ENCODE peak calls at places on chromosomes 1 and 21, in nine cellular contexts. One of them, this sample, is unnamed.

GRCh38 chr1:117164209-117164608 is 42.7 kb upstream of the TRIM45 start:
- DNase-seq in adrenal gland: no peak
- DNase-seq in PC-9: no peak
- DNase-seq in GM06990: no peak
- DNase-seq in stomach: no peak
- DNase-seq in K562: no peak
- DNase-seq in AG10803: no peak
- DNase-seq in glutamatergic neuron: no peak
- DNase-seq in RWPE1: no peak
- DNase-seq in this sample: no peak

GRCh38 chr1:201328576-201328975 is 45.3 kb downstream of the PKP1 start:
- DNase-seq in adrenal gland: no peak
- DNase-seq in PC-9: peak; percentile 1
- DNase-seq in GM06990: no peak
- DNase-seq in stomach: no peak
- DNase-seq in K562: no peak
- DNase-seq in AG10803: no peak
- DNase-seq in glutamatergic neuron: no peak
- DNase-seq in RWPE1: no peak
- DNase-seq in this sample: no peak

GRCh38 chr21:41895643-41896493 is 16.7 kb upstream of the PRDM15 start:
- DNase-seq in adrenal gland: no peak
- DNase-seq in PC-9: no peak
- DNase-seq in GM06990: no peak
- DNase-seq in stomach: no peak
- DNase-seq in K562: peak; percentile 67
- DNase-seq in AG10803: no peak
- DNase-seq in glutamatergic neuron: no peak
- DNase-seq in RWPE1: no peak
- DNase-seq in this sample: peak; percentile 53

GRCh38 chr1:205440476-205441317 is 15.1 kb downstream of the BLACAT1 start:
- DNase-seq in adrenal gland: no peak
- DNase-seq in PC-9: no peak
- DNase-seq in GM06990: peak; percentile 63
- DNase-seq in stomach: peak; percentile 77
- DNase-seq in K562: peak; percentile 70
- DNase-seq in AG10803: no peak
- DNase-seq in glutamatergic neuron: no peak
- DNase-seq in RWPE1: peak; percentile 95
- DNase-seq in this sample: peak; percentile 78

GRCh38 chr1:223531742-223532341 is 133.7 kb downstream of the CAPN8 start:
- DNase-seq in adrenal gland: peak; percentile 56
- DNase-seq in PC-9: peak; percentile 46
- DNase-seq in GM06990: no peak
- DNase-seq in stomach: peak; percentile 75
- DNase-seq in K562: peak; percentile 60
- DNase-seq in AG10803: peak; percentile 17
- DNase-seq in glutamatergic neuron: peak; percentile 80
- DNase-seq in RWPE1: peak; percentile 45
- DNase-seq in this sample: peak; percentile 32

GRCh38 chr1:17205652-17206051 is 724 bp downstream of the PADI1 start:
- DNase-seq in adrenal gland: no peak
- DNase-seq in PC-9: no peak
- DNase-seq in GM06990: no peak
- DNase-seq in stomach: no peak
- DNase-seq in K562: no peak
- DNase-seq in AG10803: no peak
- DNase-seq in glutamatergic neuron: no peak
- DNase-seq in RWPE1: no peak
- DNase-seq in this sample: no peak

GRCh38 chr1:220552672-220553258 is 24.8 kb downstream of the MARK1 start:
- DNase-seq in adrenal gland: no peak
- DNase-seq in PC-9: no peak
- DNase-seq in GM06990: no peak
- DNase-seq in stomach: no peak
- DNase-seq in K562: no peak
- DNase-seq in AG10803: no peak
- DNase-seq in glutamatergic neuron: no peak
- DNase-seq in RWPE1: peak; percentile 46
- DNase-seq in this sample: no peak

GRCh38 chr1:62951441-62951840 is 167.5 kb downstream of the ATG4C start:
- DNase-seq in adrenal gland: no peak
- DNase-seq in PC-9: no peak
- DNase-seq in GM06990: no peak
- DNase-seq in stomach: no peak
- DNase-seq in K562: no peak
- DNase-seq in AG10803: no peak
- DNase-seq in glutamatergic neuron: no peak
- DNase-seq in RWPE1: no peak
- DNase-seq in this sample: no peak

GRCh38 chr1:65176571-65176970 is 28.6 kb downstream of the AK4 start:
- DNase-seq in adrenal gland: no peak
- DNase-seq in PC-9: peak; percentile 62
- DNase-seq in GM06990: no peak
- DNase-seq in stomach: no peak
- DNase-seq in K562: no peak
- DNase-seq in AG10803: no peak
- DNase-seq in glutamatergic neuron: no peak
- DNase-seq in RWPE1: no peak
- DNase-seq in this sample: no peak

GRCh38 chr1:41662061-41662655 is 177.7 kb upstream of the EDN2 start:
- DNase-seq in adrenal gland: peak; percentile 62
- DNase-seq in PC-9: no peak
- DNase-seq in GM06990: peak; percentile 78
- DNase-seq in stomach: peak; percentile 57
- DNase-seq in K562: no peak
- DNase-seq in AG10803: peak; percentile 81
- DNase-seq in glutamatergic neuron: peak; percentile 65
- DNase-seq in RWPE1: peak; percentile 63
- DNase-seq in this sample: peak; percentile 91

GRCh38 chr21:27101533-27101932 is 134.6 kb upstream of the ADAMTS5 start:
- DNase-seq in adrenal gland: no peak
- DNase-seq in PC-9: no peak
- DNase-seq in GM06990: no peak
- DNase-seq in stomach: no peak
- DNase-seq in K562: no peak
- DNase-seq in AG10803: peak; percentile 58
- DNase-seq in glutamatergic neuron: no peak
- DNase-seq in RWPE1: no peak
- DNase-seq in this sample: no peak

GRCh38 chr21:35853321-35853922 is 206.9 kb downstream of the SETD4 start:
- DNase-seq in adrenal gland: no peak
- DNase-seq in PC-9: no peak
- DNase-seq in GM06990: no peak
- DNase-seq in stomach: no peak
- DNase-seq in K562: no peak
- DNase-seq in AG10803: no peak
- DNase-seq in glutamatergic neuron: no peak
- DNase-seq in RWPE1: no peak
- DNase-seq in this sample: no peak

DNA sequence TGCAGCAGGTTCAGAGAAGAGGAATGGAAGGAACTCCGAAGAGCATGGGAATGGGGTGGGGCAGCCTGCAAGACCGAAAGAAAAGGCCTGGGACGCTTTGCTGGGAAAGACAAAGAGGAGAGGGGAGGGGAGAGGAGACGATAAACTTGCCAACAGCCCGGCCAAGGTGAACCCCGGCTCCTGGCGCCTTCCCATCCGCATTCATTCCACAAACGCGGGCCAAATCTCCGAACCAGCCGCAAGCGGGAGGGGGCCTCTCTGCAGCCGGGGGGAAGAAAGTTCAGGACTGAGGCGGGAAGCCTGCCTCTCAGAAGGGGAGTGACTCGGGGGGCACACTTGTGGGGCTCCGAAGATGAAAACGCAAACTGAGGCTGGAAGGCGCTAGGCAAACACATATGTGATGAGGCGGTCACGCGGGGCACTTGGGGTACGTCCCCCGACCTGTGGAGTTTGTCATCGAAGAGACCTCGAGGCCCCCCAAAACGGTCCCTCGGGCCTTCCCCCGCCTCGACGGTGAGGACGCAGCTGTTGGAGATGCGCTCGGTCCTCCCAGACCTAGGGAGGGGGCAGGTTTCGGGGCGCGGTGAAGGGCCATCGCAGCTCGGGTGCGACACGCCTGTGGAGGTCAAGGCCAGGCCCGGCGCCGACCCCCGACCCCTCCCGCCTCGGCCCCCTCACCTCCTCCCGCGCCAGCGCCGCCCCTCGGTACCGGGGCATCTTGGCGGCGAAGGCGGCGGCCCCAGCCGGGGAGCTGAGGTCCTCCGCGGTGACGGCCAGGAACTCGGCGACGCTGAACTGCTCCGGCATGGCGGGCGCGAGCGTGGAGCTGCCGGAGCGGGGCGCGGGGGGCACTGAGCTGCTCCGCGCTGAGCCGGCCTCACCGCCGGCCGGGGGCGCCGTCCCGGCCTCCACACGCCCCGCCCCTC is at the start of gene ASAP3:
- DNase-seq in adrenal gland: peak; percentile 75
- DNase-seq in PC-9: no peak
- DNase-seq in GM06990: no peak
- DNase-seq in stomach: peak; percentile 63
- DNase-seq in K562: no peak
- DNase-seq in AG10803: peak; percentile 56
- DNase-seq in glutamatergic neuron: peak; percentile 33
- DNase-seq in RWPE1: no peak
- DNase-seq in this sample: no peak
- TF ChIP-seq CTCF in adrenal gland: no peak
- TF ChIP-seq CTCF in PC-9: no peak
- TF ChIP-seq CTCF in GM06990: peak; percentile 4
- TF ChIP-seq CTCF in stomach: no peak
- TF ChIP-seq CTCF in K562: peak; percentile 42
- TF ChIP-seq CTCF in AG10803: peak; percentile 26
- TF ChIP-seq CTCF in glutamatergic neuron: no peak
- TF ChIP-seq CTCF in RWPE1: peak; percentile 14
- TF ChIP-seq CTCF in this sample: peak; percentile 4

DNA sequence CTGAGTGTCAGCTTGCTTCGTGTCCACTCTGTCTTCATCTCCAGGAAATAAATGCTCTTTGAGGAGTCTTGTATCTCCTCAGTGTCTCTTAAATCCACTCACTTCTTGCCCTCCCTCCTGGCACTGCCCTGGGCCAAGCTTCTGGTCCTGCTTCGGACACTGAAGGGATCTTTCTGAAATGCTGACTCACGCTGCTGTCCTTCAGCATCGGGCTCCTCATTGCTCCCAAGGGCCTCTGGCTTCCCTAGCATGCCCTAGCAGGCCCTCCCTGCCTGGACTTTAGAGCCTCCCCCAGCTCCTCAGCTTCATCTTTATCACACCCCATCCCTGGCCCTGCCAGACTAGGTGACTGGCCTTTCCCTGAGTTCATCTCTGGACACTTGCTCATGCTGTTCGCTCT is 96.6 kb downstream of the FOXD2 start:
- DNase-seq in adrenal gland: peak; percentile 55
- DNase-seq in PC-9: no peak
- DNase-seq in GM06990: no peak
- DNase-seq in stomach: no peak
- DNase-seq in K562: no peak
- DNase-seq in AG10803: peak; percentile 39
- DNase-seq in glutamatergic neuron: no peak
- DNase-seq in RWPE1: no peak
- DNase-seq in this sample: no peak
- TF ChIP-seq CTCF in adrenal gland: no peak
- TF ChIP-seq CTCF in PC-9: no peak
- TF ChIP-seq CTCF in GM06990: no peak
- TF ChIP-seq CTCF in stomach: no peak
- TF ChIP-seq CTCF in K562: no peak
- TF ChIP-seq CTCF in AG10803: no peak
- TF ChIP-seq CTCF in glutamatergic neuron: no peak
- TF ChIP-seq CTCF in RWPE1: no peak
- TF ChIP-seq CTCF in this sample: no peak

GRCh38 chr1:52947490-52947889 is 20.4 kb downstream of the SCP2 start:
- DNase-seq in adrenal gland: no peak
- DNase-seq in PC-9: no peak
- DNase-seq in GM06990: no peak
- DNase-seq in stomach: no peak
- DNase-seq in K562: no peak
- DNase-seq in AG10803: no peak
- DNase-seq in glutamatergic neuron: no peak
- DNase-seq in RWPE1: no peak
- DNase-seq in this sample: no peak
- TF ChIP-seq CTCF in adrenal gland: no peak
- TF ChIP-seq CTCF in PC-9: no peak
- TF ChIP-seq CTCF in GM06990: no peak
- TF ChIP-seq CTCF in stomach: no peak
- TF ChIP-seq CTCF in K562: no peak
- TF ChIP-seq CTCF in AG10803: no peak
- TF ChIP-seq CTCF in glutamatergic neuron: no peak
- TF ChIP-seq CTCF in RWPE1: no peak
- TF ChIP-seq CTCF in this sample: no peak

DNA sequence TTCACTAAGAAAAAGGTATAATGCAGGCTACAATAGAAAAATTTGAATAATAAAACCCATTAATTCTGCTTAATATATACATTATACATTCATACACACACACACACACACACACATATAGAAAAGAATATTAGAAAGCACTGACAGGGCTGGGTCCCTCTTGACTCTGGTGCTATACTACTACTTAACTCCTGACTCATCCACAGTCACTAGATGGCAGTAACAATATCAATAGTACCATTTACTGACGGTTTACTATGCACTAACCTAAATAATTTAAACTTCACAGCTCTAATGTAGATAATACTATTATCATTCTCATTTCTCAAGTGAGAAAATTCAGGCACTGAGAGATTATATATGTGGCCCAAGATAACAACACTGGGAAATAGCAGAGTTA is 87.5 kb downstream of the COP1 start:
- DNase-seq in adrenal gland: no peak
- DNase-seq in PC-9: no peak
- DNase-seq in GM06990: no peak
- DNase-seq in stomach: no peak
- DNase-seq in K562: no peak
- DNase-seq in AG10803: peak; percentile 7
- DNase-seq in glutamatergic neuron: no peak
- DNase-seq in RWPE1: no peak
- DNase-seq in this sample: peak; percentile 11
- TF ChIP-seq CTCF in adrenal gland: no peak
- TF ChIP-seq CTCF in PC-9: no peak
- TF ChIP-seq CTCF in GM06990: peak; percentile 42
- TF ChIP-seq CTCF in stomach: no peak
- TF ChIP-seq CTCF in K562: no peak
- TF ChIP-seq CTCF in AG10803: no peak
- TF ChIP-seq CTCF in glutamatergic neuron: no peak
- TF ChIP-seq CTCF in RWPE1: no peak
- TF ChIP-seq CTCF in this sample: peak; percentile 16